ENCODE peak calls at places on chromosomes 4 and X, in four cellular contexts. V is dorsolateral prefrontal cortex, P is body of pancreas, X is ascending aorta. T is an unnamed sample.

GRCh38 chr4:141375855-141376254 is 155.2 kb downstream of the ZNF330 start:
- DNase-seq in V (no peak), P (peak; percentile 14), X (no peak), T (no peak)

GRCh38 chrX:40543661-40544328 is 37.0 kb upstream of the ATP6AP2 start:
- DNase-seq in X (no peak), V (no peak), P (peak; percentile 31), T (no peak)

GRCh38 chrX:107324493-107325310 is 118.3 kb downstream of the DNAAF6 start:
- DNase-seq in P (peak; percentile 31), X (no peak), V (no peak), T (no peak)

GRCh38 chrX:6498324-6498723 is 36.6 kb downstream of the VCX3A start:
- DNase-seq in P (no peak), V (no peak), X (no peak), T (no peak)

GRCh38 chr4:113316879-113317278 is 267.4 kb downstream of the ANK2 start:
- DNase-seq in P (no peak), X (no peak), V (no peak), T (no peak)

GRCh38 chr4:23890369-23891063 is 669 bp upstream of the PPARGC1A start:
- DNase-seq in P (no peak), V (no peak), X (no peak), T (no peak)

GRCh38 chrX:18677140-18677834 is 5.4 kb upstream of the RS1 start:
- DNase-seq in V (no peak), P (no peak), X (no peak), T (no peak)

GRCh38 chr4:55546633-55547460 is at the start of gene CLOCK:
- DNase-seq in P (peak; percentile 87), V (peak; percentile 84), X (peak; percentile 39), T (peak; percentile 79)

GRCh38 chr4:115687356-115687755 is 573.9 kb upstream of the NDST4 start:
- DNase-seq in V (no peak), P (no peak), X (no peak), T (no peak)

GRCh38 chr4:76280488-76281441 is 25.8 kb upstream of the STBD1 start:
- DNase-seq in V (no peak), X (no peak), P (no peak), T (no peak)

GRCh38 chrX:36414056-36414455 is 494.5 kb downstream of the CFAP47 start:
- DNase-seq in P (no peak), V (no peak), X (no peak), T (no peak)

GRCh38 chrX:122565952-122566351 is 618.1 kb upstream of the GRIA3 start:
- DNase-seq in X (no peak), P (no peak), V (no peak), T (no peak)

GRCh38 chr4:120348521-120348920 is 281.9 kb upstream of the MAD2L1 start:
- DNase-seq in X (no peak), V (no peak), P (no peak), T (no peak)

GRCh38 chr4:14446311-14446710 is 556.0 kb upstream of the CPEB2 start:
- DNase-seq in P (no peak), X (no peak), V (no peak), T (no peak)

GRCh38 chrX:47214435-47215077 is 3.9 kb upstream of the CDK16 start:
- DNase-seq in V (no peak), X (no peak), P (no peak), T (no peak)

GRCh38 chr4:81606796-81607550 is 135.3 kb upstream of the RASGEF1B start:
- DNase-seq in X (no peak), V (no peak), P (no peak), T (no peak)

GRCh38 chr4:142845293-142846070 is 619 bp downstream of the INPP4B start:
- DNase-seq in X (no peak), P (peak; percentile 20), V (peak; percentile 47), T (no peak)

GRCh38 chrX:107818900-107819521 is 6.7 kb upstream of the MID2 start:
- DNase-seq in X (no peak), P (no peak), V (no peak), T (no peak)

GRCh38 chr4:140252144-140252741 is 98.3 kb upstream of the MAML3 start:
- DNase-seq in X (no peak), P (peak; percentile 47), V (no peak), T (no peak)

GRCh38 chr4:31007858-31008257 is 287.7 kb downstream of the PCDH7 start:
- DNase-seq in X (no peak), V (no peak), P (no peak), T (no peak)

DNA sequence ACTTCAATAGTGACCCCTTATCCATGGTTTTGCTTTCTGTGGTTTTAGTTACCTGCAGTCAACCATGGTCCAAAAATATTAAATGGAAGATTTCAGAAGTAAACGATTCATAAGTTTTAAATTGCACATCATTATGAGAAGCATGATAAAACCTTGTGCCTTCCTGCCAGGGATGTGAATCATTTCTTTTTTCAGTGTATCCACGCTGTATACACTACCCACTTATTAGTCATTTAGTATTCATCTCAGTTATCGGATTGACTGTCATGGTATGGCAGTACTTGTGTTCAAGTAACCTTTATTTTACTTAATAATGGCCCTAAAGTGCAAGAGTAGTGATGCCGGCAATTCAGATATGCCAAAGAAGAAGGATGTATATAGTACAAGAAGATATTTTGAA is 37.7 kb upstream of the TASL start:
- DNase-seq in P (no peak), V (no peak), X (no peak), T (no peak)
- H3K27ac ChIP-seq in P (no peak overlapping the region), V (no peak overlapping the region), X (no peak overlapping the region), T (no peak overlapping the region)

GRCh38 chr4:104494161-104494560 is 533 bp downstream of the CXXC4 start:
- DNase-seq in V (no peak), P (no peak), X (no peak), T (no peak)
- H3K27ac ChIP-seq in V (peak overlapping the region; percentile 90), P (peak overlapping the region; percentile 18), X (no peak overlapping the region), T (peak overlapping the region; percentile 73)

DNA sequence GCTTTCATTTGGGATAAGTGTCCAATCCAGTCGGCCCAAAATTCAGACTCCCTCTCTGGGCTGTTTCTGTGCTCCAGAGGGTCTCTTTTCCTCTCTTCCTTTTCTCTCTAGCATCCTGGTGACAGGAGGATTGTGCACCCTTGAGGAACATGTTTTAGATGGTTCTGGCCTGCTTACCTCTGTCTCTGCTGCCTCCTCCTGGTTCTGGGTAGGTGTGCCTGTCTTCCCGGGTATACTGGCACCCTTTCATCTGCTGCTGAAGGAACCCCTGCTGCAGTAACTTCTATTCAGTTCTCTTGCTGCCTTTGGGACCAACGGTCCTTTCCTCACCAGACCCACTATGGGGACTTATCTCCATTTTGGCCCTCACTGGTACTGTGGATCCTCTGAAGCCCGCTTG is 53.2 kb downstream of the HMGB2 start:
- DNase-seq in P (no peak), X (no peak), V (no peak), T (no peak)
- H3K27ac ChIP-seq in P (no peak overlapping the region), X (no peak overlapping the region), V (no peak overlapping the region), T (no peak overlapping the region)

GRCh38 chr4:138749303-138749702 is 266.3 kb upstream of the NOCT start:
- DNase-seq in V (no peak), P (no peak), X (no peak), T (no peak)
- H3K27ac ChIP-seq in V (no peak overlapping the region), P (no peak overlapping the region), X (no peak overlapping the region), T (no peak overlapping the region)

GRCh38 chr4:16196482-16197393 is 29.5 kb downstream of the TAPT1 start:
- DNase-seq in P (no peak), X (no peak), V (no peak), T (no peak)
- H3K27ac ChIP-seq in P (no peak overlapping the region), X (peak overlapping the region; percentile 79), V (no peak overlapping the region), T (no peak overlapping the region)

DNA sequence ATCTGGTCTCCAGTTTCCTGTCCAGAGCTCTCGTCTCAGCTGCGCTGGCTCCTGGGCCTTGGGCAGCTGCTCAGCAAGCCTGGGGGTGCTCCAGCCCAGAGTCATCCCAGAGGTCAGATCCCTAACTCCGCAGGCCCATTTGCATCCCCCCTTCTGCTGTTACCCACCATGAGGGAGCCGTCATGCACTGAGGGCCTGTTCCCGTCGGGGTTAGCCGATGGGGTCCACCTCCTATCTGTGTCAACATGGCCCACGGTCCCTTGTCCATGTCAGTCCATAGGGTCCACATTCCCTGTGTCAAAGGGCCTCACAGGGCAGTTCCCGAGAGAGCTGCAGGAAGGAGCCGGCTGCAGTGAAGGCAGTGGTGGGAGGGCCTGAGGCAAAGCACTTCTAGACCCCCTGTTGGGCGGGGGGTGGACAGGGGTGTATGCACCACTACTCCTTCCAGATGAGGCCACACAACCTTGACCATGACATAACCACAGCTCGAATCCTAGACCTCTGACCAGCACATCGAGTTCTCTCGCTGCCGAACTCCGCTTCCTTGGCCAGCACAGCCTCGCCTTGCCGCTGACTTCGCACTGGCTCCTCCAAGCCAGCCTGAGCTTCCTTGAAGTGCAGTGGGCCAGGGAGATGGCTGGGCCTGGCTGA is 24.9 kb downstream of the WDR1 start:
- DNase-seq in P (no peak), V (no peak), X (no peak), T (no peak)
- H3K27ac ChIP-seq in P (no peak overlapping the region), V (no peak overlapping the region), X (peak overlapping the region; percentile 93), T (no peak overlapping the region)

DNA sequence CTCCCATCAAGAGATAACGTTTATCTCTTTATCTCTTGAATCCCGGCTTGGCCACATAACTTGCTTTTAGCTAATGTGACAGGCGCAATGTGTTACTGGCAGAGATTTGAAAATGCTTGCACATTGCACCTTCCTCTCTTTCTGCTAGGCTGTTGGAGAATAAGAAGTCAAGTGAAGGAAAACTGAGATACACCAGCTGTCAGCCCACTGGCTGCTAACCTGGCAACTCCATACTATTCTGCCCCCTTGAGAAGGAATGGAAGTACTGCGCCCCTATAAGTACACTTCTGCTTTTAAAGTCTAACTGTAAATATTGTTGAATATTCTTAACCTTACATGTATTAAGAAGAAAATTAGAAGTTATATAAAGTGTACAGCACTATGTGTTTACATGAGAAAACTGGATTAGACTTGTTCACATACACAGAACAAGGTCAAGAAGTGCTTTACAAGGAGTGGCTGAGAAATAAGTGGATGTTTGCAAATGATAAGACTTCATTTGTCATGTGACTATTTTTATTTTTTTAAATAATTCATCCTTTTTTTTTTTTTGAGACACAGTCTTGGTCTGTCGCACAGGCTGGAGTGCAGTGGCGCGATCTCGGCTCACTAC is 424.5 kb upstream of the CTSO start:
- DNase-seq in X (no peak), V (no peak), P (no peak), T (no peak)
- H3K27ac ChIP-seq in X (no peak overlapping the region), V (no peak overlapping the region), P (no peak overlapping the region), T (no peak overlapping the region)

DNA sequence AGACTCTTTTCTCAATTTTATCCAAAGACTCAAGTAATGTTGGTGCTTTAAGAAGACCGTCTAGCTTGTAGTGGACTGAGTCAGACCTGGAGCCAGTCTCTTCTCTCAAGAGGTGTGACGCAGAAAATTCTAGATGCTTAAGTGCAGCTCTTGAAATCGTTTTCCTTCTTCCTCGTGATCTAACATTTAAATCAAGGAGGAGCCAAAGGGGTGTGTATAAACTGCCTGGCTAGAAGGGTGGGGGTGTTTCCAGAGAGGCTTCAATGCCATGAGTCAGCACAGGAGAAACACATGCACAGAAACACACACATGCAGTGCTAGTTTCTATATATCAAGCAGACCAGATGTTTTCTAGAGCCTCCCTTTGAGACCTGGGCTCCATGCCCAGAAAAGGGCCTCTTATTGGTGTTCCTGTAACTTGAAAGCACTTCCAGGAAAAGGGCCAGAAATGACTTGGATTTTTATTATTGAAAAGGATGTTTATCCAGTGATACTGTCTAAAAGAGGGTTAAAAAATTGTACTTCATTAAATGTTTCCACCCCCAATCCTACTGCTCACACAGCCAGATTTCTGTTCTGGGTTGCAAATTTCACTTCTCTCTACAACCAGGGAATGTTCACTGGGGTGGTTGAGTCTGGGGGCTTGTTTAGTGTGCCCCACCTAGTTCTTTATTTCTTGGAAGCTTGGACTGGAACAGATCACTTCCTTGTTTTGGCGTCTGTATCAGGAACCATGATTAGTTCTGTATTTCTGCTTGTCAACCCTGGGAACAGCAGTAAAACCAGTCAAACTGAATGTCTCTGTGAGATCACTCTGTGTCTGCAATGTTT is at the start of gene CLIC2:
- DNase-seq in X (no peak), V (no peak), P (no peak), T (no peak)
- H3K27ac ChIP-seq in X (peak within 1 kb of the TSS; percentile 59), V (no peak within 1 kb of the TSS), P (no peak within 1 kb of the TSS), T (no peak within 1 kb of the TSS)

GRCh38 chr4:8010618-8011017 is 71.0 kb upstream of the AFAP1 start:
- DNase-seq in V (peak; percentile 88), P (peak; percentile 73), X (no peak), T (peak; percentile 50)
- H3K27ac ChIP-seq in V (no peak overlapping the region), P (no peak overlapping the region), X (no peak overlapping the region), T (peak overlapping the region; percentile 16)